ENCODE peak calls at places on chromosomes 11 and 22, in ten cellular contexts. One of them, this sample, is unnamed.

GRCh38 chr11:107710301-107710700 is 1.6 kb downstream of the SLN start:
- DNase-seq in NCI-H2081: no peak
- DNase-seq in LoVo: no peak
- DNase-seq in activated effector memory CD4-positive, alpha-beta T cell treated with anti-CD3 and anti-CD28 coated beads, Interleukin-2, amount 50 U/mL, for 16 hours: no peak
- DNase-seq in T follicular helper cell: no peak
- DNase-seq in activated T-cell treated with anti-CD3 and anti-CD28 coated beads, Interleukin-2, amount 50 U/mL, for 72 hours: no peak
- DNase-seq in HTR-8/SVneo: no peak
- DNase-seq in bronchial epithelial cell: no peak
- DNase-seq in frontal cortex: no peak
- DNase-seq in left lung: no peak
- DNase-seq in this sample: no peak

GRCh38 chr11:130448416-130449068 is at the start of gene ADAMTS15:
- DNase-seq in NCI-H2081: peak
- DNase-seq in LoVo: peak
- DNase-seq in activated effector memory CD4-positive, alpha-beta T cell treated with anti-CD3 and anti-CD28 coated beads, Interleukin-2, amount 50 U/mL, for 16 hours: no peak
- DNase-seq in T follicular helper cell: no peak
- DNase-seq in activated T-cell treated with anti-CD3 and anti-CD28 coated beads, Interleukin-2, amount 50 U/mL, for 72 hours: peak
- DNase-seq in HTR-8/SVneo: peak
- DNase-seq in bronchial epithelial cell: peak
- DNase-seq in frontal cortex: peak
- DNase-seq in left lung: peak
- DNase-seq in this sample: peak

GRCh38 chr11:13280777-13281176 is 3.2 kb downstream of the BMAL1 start:
- DNase-seq in NCI-H2081: no peak
- DNase-seq in LoVo: no peak
- DNase-seq in activated effector memory CD4-positive, alpha-beta T cell treated with anti-CD3 and anti-CD28 coated beads, Interleukin-2, amount 50 U/mL, for 16 hours: no peak
- DNase-seq in T follicular helper cell: no peak
- DNase-seq in activated T-cell treated with anti-CD3 and anti-CD28 coated beads, Interleukin-2, amount 50 U/mL, for 72 hours: no peak
- DNase-seq in HTR-8/SVneo: no peak
- DNase-seq in bronchial epithelial cell: no peak
- DNase-seq in frontal cortex: no peak
- DNase-seq in left lung: no peak
- DNase-seq in this sample: no peak

GRCh38 chr11:125105921-125106320 is 5.5 kb downstream of the TMEM218 start:
- DNase-seq in NCI-H2081: no peak
- DNase-seq in LoVo: no peak
- DNase-seq in activated effector memory CD4-positive, alpha-beta T cell treated with anti-CD3 and anti-CD28 coated beads, Interleukin-2, amount 50 U/mL, for 16 hours: no peak
- DNase-seq in T follicular helper cell: no peak
- DNase-seq in activated T-cell treated with anti-CD3 and anti-CD28 coated beads, Interleukin-2, amount 50 U/mL, for 72 hours: no peak
- DNase-seq in HTR-8/SVneo: no peak
- DNase-seq in bronchial epithelial cell: no peak
- DNase-seq in frontal cortex: no peak
- DNase-seq in left lung: no peak
- DNase-seq in this sample: no peak

GRCh38 chr11:12767022-12767421 is 92.8 kb downstream of the TEAD1 start:
- DNase-seq in NCI-H2081: no peak
- DNase-seq in LoVo: no peak
- DNase-seq in activated effector memory CD4-positive, alpha-beta T cell treated with anti-CD3 and anti-CD28 coated beads, Interleukin-2, amount 50 U/mL, for 16 hours: no peak
- DNase-seq in T follicular helper cell: no peak
- DNase-seq in activated T-cell treated with anti-CD3 and anti-CD28 coated beads, Interleukin-2, amount 50 U/mL, for 72 hours: no peak
- DNase-seq in HTR-8/SVneo: no peak
- DNase-seq in bronchial epithelial cell: no peak
- DNase-seq in frontal cortex: no peak
- DNase-seq in left lung: no peak
- DNase-seq in this sample: no peak

GRCh38 chr11:37788141-37788877 is 1190.3 kb upstream of the RAG2 start:
- DNase-seq in NCI-H2081: no peak
- DNase-seq in LoVo: no peak
- DNase-seq in activated effector memory CD4-positive, alpha-beta T cell treated with anti-CD3 and anti-CD28 coated beads, Interleukin-2, amount 50 U/mL, for 16 hours: no peak
- DNase-seq in T follicular helper cell: no peak
- DNase-seq in activated T-cell treated with anti-CD3 and anti-CD28 coated beads, Interleukin-2, amount 50 U/mL, for 72 hours: no peak
- DNase-seq in HTR-8/SVneo: no peak
- DNase-seq in bronchial epithelial cell: peak
- DNase-seq in frontal cortex: no peak
- DNase-seq in left lung: no peak
- DNase-seq in this sample: no peak

GRCh38 chr11:12693485-12694181 is 19.4 kb downstream of the TEAD1 start:
- DNase-seq in NCI-H2081: peak
- DNase-seq in LoVo: peak
- DNase-seq in activated effector memory CD4-positive, alpha-beta T cell treated with anti-CD3 and anti-CD28 coated beads, Interleukin-2, amount 50 U/mL, for 16 hours: no peak
- DNase-seq in T follicular helper cell: no peak
- DNase-seq in activated T-cell treated with anti-CD3 and anti-CD28 coated beads, Interleukin-2, amount 50 U/mL, for 72 hours: peak
- DNase-seq in HTR-8/SVneo: peak
- DNase-seq in bronchial epithelial cell: peak
- DNase-seq in frontal cortex: peak
- DNase-seq in left lung: no peak
- DNase-seq in this sample: peak

GRCh38 chr11:12981879-12982531 is 27.1 kb upstream of the RASSF10 start:
- DNase-seq in NCI-H2081: no peak
- DNase-seq in LoVo: no peak
- DNase-seq in activated effector memory CD4-positive, alpha-beta T cell treated with anti-CD3 and anti-CD28 coated beads, Interleukin-2, amount 50 U/mL, for 16 hours: no peak
- DNase-seq in T follicular helper cell: no peak
- DNase-seq in activated T-cell treated with anti-CD3 and anti-CD28 coated beads, Interleukin-2, amount 50 U/mL, for 72 hours: no peak
- DNase-seq in HTR-8/SVneo: no peak
- DNase-seq in bronchial epithelial cell: peak
- DNase-seq in frontal cortex: no peak
- DNase-seq in left lung: no peak
- DNase-seq in this sample: no peak

GRCh38 chr11:539971-540481 is 2.7 kb downstream of the LRRC56 start:
- DNase-seq in NCI-H2081: no peak
- DNase-seq in LoVo: no peak
- DNase-seq in activated effector memory CD4-positive, alpha-beta T cell treated with anti-CD3 and anti-CD28 coated beads, Interleukin-2, amount 50 U/mL, for 16 hours: peak
- DNase-seq in T follicular helper cell: no peak
- DNase-seq in activated T-cell treated with anti-CD3 and anti-CD28 coated beads, Interleukin-2, amount 50 U/mL, for 72 hours: no peak
- DNase-seq in HTR-8/SVneo: no peak
- DNase-seq in bronchial epithelial cell: no peak
- DNase-seq in frontal cortex: no peak
- DNase-seq in left lung: no peak
- DNase-seq in this sample: no peak

GRCh38 chr22:23591203-23591791 is 11.2 kb upstream of the IGLL1 start:
- DNase-seq in NCI-H2081: no peak
- DNase-seq in LoVo: peak
- DNase-seq in activated effector memory CD4-positive, alpha-beta T cell treated with anti-CD3 and anti-CD28 coated beads, Interleukin-2, amount 50 U/mL, for 16 hours: peak
- DNase-seq in T follicular helper cell: peak
- DNase-seq in activated T-cell treated with anti-CD3 and anti-CD28 coated beads, Interleukin-2, amount 50 U/mL, for 72 hours: peak
- DNase-seq in HTR-8/SVneo: peak
- DNase-seq in bronchial epithelial cell: peak
- DNase-seq in frontal cortex: peak
- DNase-seq in left lung: no peak
- DNase-seq in this sample: peak

GRCh38 chr22:17664414-17665045 is 26.0 kb downstream of the BCL2L13 start:
- DNase-seq in NCI-H2081: no peak
- DNase-seq in LoVo: no peak
- DNase-seq in activated effector memory CD4-positive, alpha-beta T cell treated with anti-CD3 and anti-CD28 coated beads, Interleukin-2, amount 50 U/mL, for 16 hours: no peak
- DNase-seq in T follicular helper cell: no peak
- DNase-seq in activated T-cell treated with anti-CD3 and anti-CD28 coated beads, Interleukin-2, amount 50 U/mL, for 72 hours: no peak
- DNase-seq in HTR-8/SVneo: no peak
- DNase-seq in bronchial epithelial cell: no peak
- DNase-seq in frontal cortex: no peak
- DNase-seq in left lung: no peak
- DNase-seq in this sample: no peak

GRCh38 chr11:115334932-115335788 is 169.1 kb downstream of the CADM1 start:
- DNase-seq in NCI-H2081: peak
- DNase-seq in LoVo: peak
- DNase-seq in activated effector memory CD4-positive, alpha-beta T cell treated with anti-CD3 and anti-CD28 coated beads, Interleukin-2, amount 50 U/mL, for 16 hours: no peak
- DNase-seq in T follicular helper cell: no peak
- DNase-seq in activated T-cell treated with anti-CD3 and anti-CD28 coated beads, Interleukin-2, amount 50 U/mL, for 72 hours: no peak
- DNase-seq in HTR-8/SVneo: peak
- DNase-seq in bronchial epithelial cell: peak
- DNase-seq in frontal cortex: no peak
- DNase-seq in left lung: no peak
- DNase-seq in this sample: no peak

GRCh38 chr22:50194037-50194809 is 6.6 kb upstream of the SELENOO start:
- DNase-seq in NCI-H2081: no peak
- DNase-seq in LoVo: no peak
- DNase-seq in activated effector memory CD4-positive, alpha-beta T cell treated with anti-CD3 and anti-CD28 coated beads, Interleukin-2, amount 50 U/mL, for 16 hours: no peak
- DNase-seq in T follicular helper cell: no peak
- DNase-seq in activated T-cell treated with anti-CD3 and anti-CD28 coated beads, Interleukin-2, amount 50 U/mL, for 72 hours: no peak
- DNase-seq in HTR-8/SVneo: no peak
- DNase-seq in bronchial epithelial cell: no peak
- DNase-seq in frontal cortex: no peak
- DNase-seq in left lung: no peak
- DNase-seq in this sample: no peak

GRCh38 chr22:48500481-48501230 is 1327.0 kb downstream of the BRD1 start:
- DNase-seq in NCI-H2081: no peak
- DNase-seq in LoVo: no peak
- DNase-seq in activated effector memory CD4-positive, alpha-beta T cell treated with anti-CD3 and anti-CD28 coated beads, Interleukin-2, amount 50 U/mL, for 16 hours: no peak
- DNase-seq in T follicular helper cell: no peak
- DNase-seq in activated T-cell treated with anti-CD3 and anti-CD28 coated beads, Interleukin-2, amount 50 U/mL, for 72 hours: no peak
- DNase-seq in HTR-8/SVneo: no peak
- DNase-seq in bronchial epithelial cell: no peak
- DNase-seq in frontal cortex: no peak
- DNase-seq in left lung: no peak
- DNase-seq in this sample: no peak

GRCh38 chr11:198236-198806 is 5.4 kb downstream of the SCGB1C1 start:
- DNase-seq in NCI-H2081: no peak
- DNase-seq in LoVo: no peak
- DNase-seq in activated effector memory CD4-positive, alpha-beta T cell treated with anti-CD3 and anti-CD28 coated beads, Interleukin-2, amount 50 U/mL, for 16 hours: peak
- DNase-seq in T follicular helper cell: no peak
- DNase-seq in activated T-cell treated with anti-CD3 and anti-CD28 coated beads, Interleukin-2, amount 50 U/mL, for 72 hours: no peak
- DNase-seq in HTR-8/SVneo: no peak
- DNase-seq in bronchial epithelial cell: no peak
- DNase-seq in frontal cortex: no peak
- DNase-seq in left lung: peak
- DNase-seq in this sample: no peak

This sample was measured in mucosa of gallbladder.